ENCODE peak calls at places on chromosomes 16 and 17, in ten cellular contexts. E, T, R, W, I, O, D, J, Z and M are unnamed samples.

GRCh38 chr16:1401758-1402154 is 12.7 kb downstream of the UNKL start:
- DNase-seq in E (no peak), T (no peak), R (no peak), W (no peak), I (no peak), O (no peak), D (no peak), J (no peak), Z (no peak), M (no peak)

GRCh38 chr17:70172449-70172848 is 3.1 kb downstream of the KCNJ2 start:
- DNase-seq in E (no peak), T (no peak), R (no peak), W (no peak), I (no peak), O (no peak), D (no peak), J (no peak), Z (no peak), M (no peak)

GRCh38 chr17:31673076-31673475 is 186.0 kb downstream of the COPRS start:
- DNase-seq in E (no peak), T (no peak), R (no peak), W (no peak), I (no peak), O (no peak), D (no peak), J (no peak), Z (no peak), M (no peak)

GRCh38 chr17:33647976-33648375 is 354.9 kb upstream of the ASIC2 start:
- DNase-seq in E (no peak), T (no peak), R (no peak), W (no peak), I (no peak), O (no peak), D (peak; percentile 33), J (no peak), Z (no peak), M (no peak)

GRCh38 chr16:10777356-10777755 is 33.7 kb downstream of the NUBP1 start:
- DNase-seq in E (no peak), T (no peak), R (no peak), W (no peak), I (no peak), O (no peak), D (no peak), J (no peak), Z (no peak), M (no peak)

GRCh38 chr16:2858245-2859025 is 465 bp upstream of the PRSS22 start:
- DNase-seq in E (no peak), T (peak; percentile 94), R (peak; percentile 37), W (no peak), I (no peak), O (peak; percentile 77), D (no peak), J (no peak), Z (no peak), M (no peak)

GRCh38 chr17:43766413-43767052 is 7.9 kb upstream of the SOST start:
- DNase-seq in E (no peak), T (no peak), R (no peak), W (no peak), I (peak; percentile 48), O (peak; percentile 68), D (peak; percentile 83), J (peak; percentile 39), Z (peak; percentile 57), M (no peak)

GRCh38 chr16:12667909-12668308 is 135.8 kb downstream of the CPPED1 start:
- DNase-seq in E (no peak), T (no peak), R (no peak), W (no peak), I (no peak), O (no peak), D (no peak), J (no peak), Z (no peak), M (no peak)

GRCh38 chr16:52466998-52467397 is 79.9 kb downstream of the TOX3 start:
- DNase-seq in E (no peak), T (no peak), R (no peak), W (no peak), I (no peak), O (no peak), D (no peak), J (no peak), Z (no peak), M (no peak)

GRCh38 chr17:37848690-37849616 is 75.3 kb upstream of the TBC1D3K start:
- DNase-seq in E (no peak), T (no peak), R (no peak), W (no peak), I (no peak), O (no peak), D (no peak), J (no peak), Z (no peak), M (peak; percentile 76)

GRCh38 chr16:55623640-55624039 is 32.1 kb upstream of the SLC6A2 start:
- DNase-seq in E (no peak), T (no peak), R (no peak), W (no peak), I (no peak), O (no peak), D (no peak), J (no peak), Z (no peak), M (no peak)
- TF ChIP-seq CTCF in E (no peak), T (no peak), R (no peak), W (no peak), I (no peak), O (no peak), D (no peak), J (no peak), Z (no peak), M (no peak)

DNA sequence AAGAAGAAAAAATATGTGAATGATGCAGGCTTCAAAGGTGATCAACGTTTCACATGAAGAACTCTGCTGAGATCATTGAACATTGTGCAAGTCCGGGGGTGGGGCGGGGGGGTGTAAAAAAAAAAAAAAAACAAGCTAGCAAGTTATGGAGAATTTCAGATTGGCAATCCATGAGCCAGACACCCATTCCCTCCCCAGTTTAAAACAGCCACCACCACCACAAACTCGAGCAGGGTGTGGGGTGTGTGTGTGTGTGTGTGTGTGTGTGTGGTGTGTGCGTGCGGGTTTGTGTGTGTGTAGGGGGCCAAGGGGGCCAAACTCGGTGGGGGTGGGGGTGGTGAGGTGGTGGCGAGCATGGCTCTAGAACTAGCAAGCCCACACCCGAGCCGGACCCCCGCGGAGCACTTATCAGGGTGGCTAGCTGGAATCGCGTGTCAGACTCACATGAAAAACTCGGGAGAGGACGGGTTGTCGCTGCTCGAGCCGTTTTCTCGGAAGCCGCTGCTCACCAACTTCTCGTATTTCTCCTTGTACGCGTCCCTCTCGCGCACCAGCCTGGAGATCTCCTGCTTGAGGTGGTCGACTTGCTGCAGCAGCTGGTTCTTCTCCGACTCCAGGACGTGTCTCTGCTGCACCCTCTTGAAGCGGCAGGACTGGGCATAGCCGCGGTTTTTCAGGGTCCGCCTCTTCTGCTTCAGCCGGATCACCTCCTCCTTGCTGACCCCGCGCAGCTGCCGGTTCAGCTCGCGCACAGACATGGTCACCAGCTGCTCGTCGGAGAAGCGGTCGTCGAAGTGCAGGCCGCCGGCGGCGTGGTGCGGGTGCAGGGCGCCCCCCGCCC is 2.0 kb downstream of the MAF start:
- DNase-seq in E (no peak), T (peak; percentile 88), R (peak; percentile 85), W (peak; percentile 60), I (peak; percentile 54), O (peak; percentile 65), D (peak; percentile 50), J (peak; percentile 55), Z (peak; percentile 62), M (peak; percentile 54)
- TF ChIP-seq CTCF in E (no peak), T (no peak), R (peak; percentile 33), W (peak; percentile 24), I (no peak), O (peak; percentile 15), D (no peak), J (peak; percentile 11), Z (peak; percentile 51), M (no peak)

GRCh38 chr17:60396412-60396811 is 4.5 kb upstream of the USP32 start:
- DNase-seq in E (no peak), T (no peak), R (no peak), W (no peak), I (no peak), O (no peak), D (no peak), J (no peak), Z (no peak), M (no peak)

GRCh38 chr17:60401819-60402218 is 9.9 kb upstream of the USP32 start:
- DNase-seq in E (no peak), T (no peak), R (no peak), W (no peak), I (no peak), O (no peak), D (no peak), J (no peak), Z (no peak), M (no peak)

GRCh38 chr17:60393840-60394529 is 2.1 kb upstream of the USP32 start:
- DNase-seq in E (no peak), T (peak; percentile 68), R (no peak), W (no peak), I (no peak), O (no peak), D (no peak), J (no peak), Z (no peak), M (no peak)

GRCh38 chr17:60395508-60396065 is 3.7 kb upstream of the USP32 start:
- DNase-seq in E (no peak), T (no peak), R (no peak), W (no peak), I (no peak), O (no peak), D (no peak), J (no peak), Z (no peak), M (no peak)

GRCh38 chr17:60398227-60398959 is 6.5 kb upstream of the USP32 start:
- DNase-seq in E (no peak), T (no peak), R (no peak), W (no peak), I (no peak), O (no peak), D (no peak), J (no peak), Z (no peak), M (peak; percentile 80)
- TF ChIP-seq CTCF in E (no peak), T (no peak), R (no peak), W (no peak), I (no peak), O (no peak), D (no peak), J (no peak), Z (no peak), M (no peak)

DNA sequence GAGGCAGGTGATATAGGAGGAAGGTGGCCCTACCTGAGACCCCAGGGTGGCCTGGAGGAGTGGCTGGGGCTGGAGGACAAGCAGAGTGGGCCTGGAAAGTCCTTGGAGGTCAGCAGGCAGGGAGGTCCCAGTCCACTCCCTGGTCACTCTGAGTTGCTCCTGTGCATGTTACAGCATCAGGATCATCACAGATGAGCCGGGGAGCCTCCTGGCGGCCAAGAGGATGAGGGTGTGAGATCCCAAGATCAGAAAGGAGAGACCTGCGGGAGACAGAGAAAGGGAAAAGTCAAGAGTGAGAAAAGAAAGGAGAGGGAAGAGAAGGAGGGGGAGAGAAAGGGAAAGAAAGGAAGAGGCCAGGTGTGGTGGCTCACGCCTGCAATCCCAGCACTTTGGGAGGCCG is 71.7 kb downstream of the MRM1 start:
- DNase-seq in E (no peak), T (no peak), R (no peak), W (no peak), I (no peak), O (no peak), D (no peak), J (no peak), Z (no peak), M (no peak)
- TF ChIP-seq CTCF in E (no peak), T (no peak), R (no peak), W (no peak), I (no peak), O (no peak), D (no peak), J (no peak), Z (no peak), M (no peak)

GRCh38 chr16:25013751-25014499 is 1.2 kb downstream of the ARHGAP17 start:
- DNase-seq in E (no peak), T (no peak), R (no peak), W (no peak), I (no peak), O (no peak), D (no peak), J (no peak), Z (no peak), M (no peak)
- TF ChIP-seq CTCF in E (no peak), T (no peak), R (no peak), W (no peak), I (no peak), O (no peak), D (no peak), J (no peak), Z (no peak), M (no peak)